ENCODE peak calls at places on chromosomes 2 and 18, in nine cellular contexts. Y is psoas muscle; E is IMR-90; Q is GM23248; B is adrenal gland; T is transverse colon; L is right cardiac atrium; N is RWPE2; P is CD8-positive, alpha-beta memory T cell. G is an unnamed sample.

GRCh38 chr18:47184419-47185050 is 8.4 kb upstream of the IER3IP1 start:
- DNase-seq in N (no peak), T (no peak), Q (peak; percentile 26), P (no peak), Y (no peak), L (no peak), E (peak; percentile 51), B (peak; percentile 45), G (peak; percentile 56)

GRCh38 chr2:233461481-233461891 is 105.1 kb downstream of the USP40 start:
- DNase-seq in B (no peak), E (no peak), P (no peak), Q (no peak), Y (peak; percentile 12), T (no peak), L (no peak), N (no peak), G (no peak)

GRCh38 chr2:157174321-157174720 is 83.2 kb upstream of the GALNT5 start:
- DNase-seq in E (peak; percentile 38), P (no peak), L (no peak), Y (no peak), N (no peak), B (no peak), Q (no peak), T (no peak), G (no peak)

GRCh38 chr2:128513416-128514283 is 195.0 kb upstream of the HS6ST1 start:
- DNase-seq in T (peak; percentile 17), Y (no peak), L (peak; percentile 28), B (peak; percentile 36), N (no peak), P (no peak), Q (no peak), E (no peak), G (peak; percentile 39)

GRCh38 chr18:74784791-74785190 is 187.1 kb downstream of the ZNF407 start:
- DNase-seq in T (no peak), Q (no peak), Y (no peak), L (no peak), E (no peak), N (no peak), B (no peak), P (no peak), G (no peak)

GRCh38 chr2:205556841-205557539 is 125.3 kb upstream of the NRP2 start:
- DNase-seq in B (no peak), L (no peak), Y (no peak), Q (no peak), T (no peak), E (no peak), P (no peak), N (no peak), G (no peak)

GRCh38 chr2:15729709-15730544 is 138.3 kb downstream of the DDX1 start:
- DNase-seq in T (no peak), Q (no peak), Y (no peak), L (no peak), B (peak; percentile 42), N (no peak), P (no peak), E (no peak), G (no peak)

GRCh38 chr2:1744446-1745170 is at the start of gene PXDN:
- DNase-seq in B (no peak), L (peak; percentile 79), E (peak; percentile 65), N (peak; percentile 69), Y (peak; percentile 79), Q (peak; percentile 86), P (no peak), T (peak; percentile 45), G (peak; percentile 29)

GRCh38 chr2:84160461-84160860 is 298.6 kb downstream of the SUCLG1 start:
- DNase-seq in L (no peak), Y (no peak), E (no peak), B (no peak), T (no peak), N (no peak), Q (no peak), P (no peak), G (no peak)

GRCh38 chr2:65436825-65437221 is 4.4 kb upstream of the SPRED2 start:
- DNase-seq in P (no peak), T (no peak), B (no peak), Y (no peak), N (no peak), L (no peak), Q (peak; percentile 63), E (no peak), G (no peak)

GRCh38 chr18:42931501-42931900 is 184.0 kb downstream of the RIT2 start:
- DNase-seq in L (no peak), B (peak; percentile 1), T (no peak), Y (no peak), N (no peak), E (peak; percentile 25), Q (peak; percentile 67), P (no peak), G (no peak)

GRCh38 chr2:45935791-45936622 is 284.5 kb downstream of the PRKCE start:
- DNase-seq in P (peak; percentile 41), E (peak; percentile 99), T (peak; percentile 88), Y (peak; percentile 98), N (peak; percentile 95), B (peak; percentile 100), L (peak; percentile 97), Q (peak; percentile 100), G (peak; percentile 91)

GRCh38 chr18:55790296-55790695 is 202.3 kb upstream of the TCF4 start:
- DNase-seq in L (no peak), P (no peak), N (no peak), B (no peak), Y (no peak), T (no peak), E (peak; percentile 90), Q (peak; percentile 89), G (no peak)

GRCh38 chr2:190315273-190315672 is 4.4 kb downstream of the HIBCH start:
- DNase-seq in Y (no peak), B (no peak), N (no peak), Q (no peak), L (no peak), T (no peak), P (no peak), E (no peak), G (no peak)

GRCh38 chr2:220482751-220483150 is 855.3 kb downstream of the SLC4A3 start:
- DNase-seq in B (no peak), T (no peak), Q (no peak), E (no peak), P (no peak), Y (no peak), L (no peak), N (no peak), G (no peak)

GRCh38 chr2:210955591-210955990 is 399.2 kb downstream of the CPS1 start:
- DNase-seq in B (peak; percentile 4), E (peak; percentile 46), L (no peak), Q (peak; percentile 53), T (no peak), N (no peak), Y (no peak), P (no peak), G (no peak)

GRCh38 chr2:73008261-73009159 is 63.0 kb downstream of the SFXN5 start:
- DNase-seq in N (no peak), Y (no peak), B (no peak), L (no peak), E (no peak), Q (no peak), T (no peak), P (no peak), G (no peak)

GRCh38 chr2:53829252-53829651 is 30.5 kb downstream of the GPR75 start:
- DNase-seq in E (no peak), Y (no peak), Q (no peak), B (no peak), N (no peak), T (no peak), P (no peak), L (no peak), G (no peak)

GRCh38 chr2:88686320-88686719 is 5.2 kb upstream of the RPIA start:
- DNase-seq in N (no peak), B (no peak), E (no peak), Y (no peak), L (no peak), P (no peak), T (no peak), Q (no peak), G (no peak)

GRCh38 chr2:44883356-44883755 is 58.1 kb upstream of the SIX3 start:
- DNase-seq in P (no peak), B (no peak), Q (no peak), E (no peak), N (no peak), L (no peak), Y (no peak), T (no peak), G (no peak)

DNA sequence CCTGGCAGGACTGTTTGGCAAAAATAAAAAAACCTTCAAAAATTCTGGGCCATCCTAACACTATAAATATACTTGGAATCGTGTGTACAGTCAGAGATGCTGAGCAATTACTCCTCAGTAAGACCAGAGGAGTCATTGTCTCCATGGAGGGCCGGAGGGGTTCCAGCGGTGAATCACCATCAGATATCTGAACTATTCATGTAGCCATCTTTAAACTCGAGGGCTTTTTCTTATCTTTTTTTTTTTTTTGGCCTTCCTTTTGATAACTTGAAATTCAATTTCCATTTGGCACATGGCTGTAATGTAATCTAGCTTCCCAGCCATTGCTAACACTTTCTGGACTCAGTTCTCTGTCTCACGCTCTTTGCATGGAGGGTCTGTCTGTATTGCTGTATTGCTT is 7.4 kb upstream of the FHL2 start:
- DNase-seq in Q (peak; percentile 96), Y (no peak), L (no peak), B (peak; percentile 86), T (no peak), E (peak; percentile 87), P (no peak), N (no peak), G (no peak)
- H3K27ac ChIP-seq in Q (peak overlapping the region; percentile 95), Y (no peak overlapping the region), L (peak overlapping the region; percentile 36), B (peak overlapping the region; percentile 53), T (no peak overlapping the region), E (no peak overlapping the region), P (no peak overlapping the region), N (peak overlapping the region; percentile 100), G (no peak overlapping the region)

GRCh38 chr2:152650768-152651371 is 66.4 kb downstream of the PRPF40A start:
- DNase-seq in L (no peak), E (no peak), Y (no peak), P (no peak), Q (no peak), N (no peak), T (no peak), B (no peak), G (no peak)
- H3K4me3 ChIP-seq in L (no peak overlapping the region), E (no peak overlapping the region), Y (no peak overlapping the region), P (no peak overlapping the region), Q (no peak overlapping the region), N (no peak overlapping the region), T (no peak overlapping the region), B (no peak overlapping the region), G (no peak overlapping the region)

DNA sequence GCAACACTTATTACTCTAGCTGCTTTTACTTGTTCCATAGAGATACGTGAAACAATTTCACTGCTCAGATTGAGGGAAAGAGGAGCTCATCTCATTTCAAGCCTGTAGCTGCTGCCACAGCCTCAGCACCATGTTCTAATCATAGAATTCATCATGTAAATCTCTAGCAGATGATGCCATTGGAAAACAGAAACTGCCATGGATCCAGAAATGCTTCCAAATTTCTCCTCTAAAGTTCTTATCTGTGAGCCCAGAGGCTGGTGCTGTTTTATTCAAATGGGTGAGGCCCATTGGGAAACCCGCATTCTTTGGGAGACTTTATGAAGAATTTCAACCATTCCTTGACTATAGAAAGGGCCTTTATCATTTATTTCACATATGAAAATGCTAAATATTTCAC is 1.9 kb downstream of the CDC42EP3 start:
- DNase-seq in L (no peak), Q (peak; percentile 46), E (no peak), N (no peak), P (no peak), Y (no peak), B (no peak), T (no peak), G (no peak)
- H3K27ac ChIP-seq in L (peak overlapping the region; percentile 40), Q (peak overlapping the region; percentile 20), E (peak overlapping the region; percentile 55), N (peak overlapping the region; percentile 57), P (no peak overlapping the region), Y (peak overlapping the region; percentile 100), B (no peak overlapping the region), T (peak overlapping the region; percentile 93), G (peak overlapping the region; percentile 96)

GRCh38 chr18:49021076-49021432 is 70.3 kb upstream of the SMAD7 start:
- DNase-seq in B (no peak), P (no peak), Q (no peak), L (no peak), E (no peak), N (no peak), T (no peak), Y (no peak), G (no peak)
- H3K4me3 ChIP-seq in B (no peak overlapping the region), P (no peak overlapping the region), Q (no peak overlapping the region), L (no peak overlapping the region), E (no peak overlapping the region), N (peak overlapping the region; percentile 13), T (no peak overlapping the region), Y (no peak overlapping the region), G (peak overlapping the region; percentile 12)

G was measured in lung.